ENCODE peak calls at places on chromosomes 12 and 14, in seven cellular contexts. O is epithelial cell of esophagus, E is NCI-H2029 treated with DMSO at 0.1 percent for 48 hours, W is C1 segment of cervical spinal cord, T is tibial nerve, D is right atrium auricular region, F is hippocampal formation. S is an unnamed sample.
A peak's percentile ranks its signal among the peaks of the same experiment; 100 is the strongest.

GRCh38 chr12:26789731-26790644 is 43.0 kb downstream of the ITPR2 start:
- DNase-seq in W (no peak), D (no peak), E (no peak), O (peak; percentile 63), T (no peak), F (no peak), S (no peak)

GRCh38 chr12:47965581-47965980 is 2.2 kb downstream of the TMEM106C start:
- DNase-seq in E (no peak), W (no peak), T (no peak), O (no peak), F (no peak), D (no peak), S (no peak)

GRCh38 chr12:62603811-62604098 is 137.1 kb downstream of the MON2 start:
- DNase-seq in F (no peak), E (no peak), W (no peak), O (no peak), D (no peak), T (no peak), S (no peak)

GRCh38 chr12:108129017-108129812 is at the start of gene WSCD2:
- DNase-seq in O (peak; percentile 27), D (no peak), F (peak; percentile 22), T (peak; percentile 28), E (no peak), W (peak; percentile 53), S (no peak)

GRCh38 chr12:10363922-10364838 is 25.7 kb downstream of the KLRK1 start:
- DNase-seq in T (peak; percentile 57), F (peak; percentile 70), O (peak; percentile 57), D (no peak), W (peak; percentile 75), E (peak; percentile 76), S (no peak)

GRCh38 chr12:68207276-68207675 is 18.3 kb downstream of the IL26 start:
- DNase-seq in O (no peak), E (no peak), T (no peak), D (no peak), F (no peak), W (no peak), S (no peak)

GRCh38 chr12:42382013-42382696 is 56.2 kb downstream of the PPHLN1 start:
- DNase-seq in E (no peak), W (no peak), D (no peak), F (no peak), T (no peak), O (peak; percentile 57), S (no peak)

GRCh38 chr12:94074970-94075695 is 73.2 kb upstream of the PLXNC1 start:
- DNase-seq in F (no peak), O (peak; percentile 88), W (peak; percentile 14), D (peak; percentile 86), T (peak; percentile 63), E (no peak), S (no peak)

GRCh38 chr12:41514050-41514449 is 325.9 kb downstream of the PDZRN4 start:
- DNase-seq in D (no peak), T (no peak), F (no peak), O (no peak), E (peak; percentile 64), W (no peak), S (no peak)

GRCh38 chr12:29026419-29026818 is 122.7 kb upstream of the FAR2 start:
- DNase-seq in D (no peak), E (peak; percentile 75), W (no peak), T (no peak), F (no peak), O (no peak), S (no peak)

GRCh38 chr14:65361920-65362319 is 50.6 kb upstream of the FUT8 start:
- DNase-seq in T (peak; percentile 50), D (peak; percentile 63), O (peak; percentile 94), W (peak; percentile 59), E (no peak), F (peak; percentile 42), S (no peak)

GRCh38 chr12:128820723-128821432 is 2.9 kb downstream of the SLC15A4 start:
- DNase-seq in F (peak; percentile 37), D (no peak), T (peak; percentile 38), E (peak; percentile 18), W (peak; percentile 41), O (no peak), S (no peak)

GRCh38 chr14:102690509-102691286 is 86.6 kb upstream of the TRAF3 start:
- DNase-seq in D (no peak), W (no peak), E (no peak), T (no peak), O (peak; percentile 24), F (no peak), S (no peak)

GRCh38 chr12:113835433-113835832 is 130.7 kb downstream of the RBM19 start:
- DNase-seq in T (no peak), F (no peak), W (no peak), O (no peak), D (no peak), E (no peak), S (no peak)

GRCh38 chr12:56042430-56043203 is 899 bp downstream of the RPS26 start:
- DNase-seq in F (no peak), T (no peak), W (no peak), O (no peak), D (no peak), E (no peak), S (no peak)

GRCh38 chr14:39773387-39773786 is 341.2 kb upstream of the FBXO33 start:
- DNase-seq in E (no peak), O (no peak), F (no peak), W (no peak), T (no peak), D (no peak), S (no peak)

GRCh38 chr12:76952995-76953394 is 74.2 kb upstream of the CSRP2 start:
- DNase-seq in F (no peak), D (no peak), W (no peak), E (no peak), O (peak; percentile 95), T (no peak), S (no peak)

GRCh38 chr12:57745485-57745881 is 644 bp downstream of the TSPAN31 start:
- DNase-seq in T (no peak), D (no peak), E (no peak), O (no peak), W (no peak), F (no peak), S (no peak)